ENCODE peak calls at places on chromosomes 12 and 14, in five cellular contexts. L is breast epithelium, J is IMR-90, R is endodermal cell, D is psoas muscle. U is an unnamed sample. For H3K4me1, the result is how much of the 10 kb centered on the place peaks cover.

GRCh38 chr12:74538491-74539258 is 1.0 kb downstream of the ATXN7L3B start:
- DNase-seq in J (no peak), D (no peak), L (no peak), R (no peak), U (no peak)

GRCh38 chr12:95218852-95219171 is 1.2 kb downstream of the VEZT start:
- DNase-seq in R (no peak), J (no peak), L (no peak), D (no peak), U (no peak)

GRCh38 chr12:3256103-3256551 is 178.9 kb downstream of the TSPAN9 start:
- DNase-seq in J (no peak), R (no peak), D (peak), L (no peak), U (no peak)

GRCh38 chr12:19507823-19508222 is 68.5 kb downstream of the AEBP2 start:
- DNase-seq in R (no peak), J (peak), L (no peak), D (no peak), U (no peak)

GRCh38 chr12:48351022-48351708 is 446 bp upstream of the ZNF641 start:
- DNase-seq in R (no peak), L (peak), D (peak), J (peak), U (peak)

GRCh38 chr12:105798249-105798835 is 340.4 kb downstream of the NUAK1 start:
- DNase-seq in R (no peak), L (no peak), J (no peak), D (no peak), U (no peak)

GRCh38 chr12:132429122-132429931 is 60.6 kb upstream of the FBRSL1 start:
- DNase-seq in R (peak), J (no peak), L (no peak), D (no peak), U (no peak)

GRCh38 chr12:72072613-72073212 is 134.1 kb downstream of the TPH2 start:
- DNase-seq in J (no peak), R (no peak), L (no peak), D (no peak), U (no peak)

GRCh38 chr14:65704850-65705249 is 292.3 kb downstream of the FUT8 start:
- DNase-seq in R (no peak), D (no peak), L (no peak), J (no peak), U (no peak)

GRCh38 chr12:82781288-82782078 is 94.8 kb downstream of the TMTC2 start:
- DNase-seq in J (no peak), R (no peak), D (no peak), L (no peak), U (no peak)
- H3K4me1 ChIP-seq in J (under half), R (under half), D (under half), L (under half), U (under half)

DNA sequence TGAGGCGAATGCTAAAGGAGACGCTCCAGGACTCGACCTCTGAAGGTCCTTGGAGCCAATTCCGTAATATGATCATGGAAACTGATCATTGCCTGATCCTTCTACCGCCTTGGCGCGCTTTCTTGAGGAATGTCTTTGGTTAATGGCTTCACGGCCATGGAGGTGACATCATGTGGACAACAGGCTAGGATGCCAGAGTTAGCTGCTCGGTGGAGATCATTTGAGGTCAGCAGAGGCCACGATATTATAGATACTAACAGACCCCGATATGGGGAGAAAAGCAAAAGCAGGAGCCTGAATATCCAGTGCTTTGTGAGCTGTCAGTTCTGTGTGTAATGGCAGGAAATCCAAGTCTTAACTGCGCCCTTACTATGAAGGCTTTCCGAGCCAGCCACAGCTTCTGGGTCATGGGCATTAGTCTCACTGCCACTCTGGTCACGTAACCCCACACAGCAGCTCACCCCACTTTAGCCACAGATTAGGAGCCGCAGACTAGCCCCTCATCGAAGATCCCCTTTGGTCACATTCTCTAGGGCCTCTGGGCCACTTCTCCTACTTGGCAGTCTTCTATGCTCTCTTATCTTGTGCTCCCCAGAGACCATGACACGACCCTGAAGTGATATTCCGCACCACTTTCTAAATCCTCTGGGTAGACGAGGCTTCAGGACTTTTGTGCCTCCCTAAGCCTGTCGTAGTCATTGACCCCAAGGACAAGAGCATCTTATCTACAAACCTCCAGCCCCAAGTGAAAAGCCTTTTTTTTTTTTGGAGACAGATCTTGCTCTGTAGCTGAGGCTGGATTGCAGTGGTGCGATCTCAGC is 724 bp upstream of the CS start:
- DNase-seq in R (no peak), J (no peak), D (no peak), L (no peak), U (no peak)
- H3K4me3 ChIP-seq in R (peak), J (peak), D (peak), L (peak), U (peak)

GRCh38 chr14:68921666-68922065 is 57.4 kb downstream of the ACTN1 start:
- DNase-seq in R (peak), J (no peak), D (no peak), L (no peak), U (no peak)
- TF ChIP-seq CTCF in R (peak), J (peak), D (no peak), L (no peak), U (no peak)

GRCh38 chr12:51955702-51956101 is 4.2 kb downstream of the ACVR1B start:
- DNase-seq in R (peak), J (no peak), L (no peak), D (no peak), U (no peak)
- H3K4me1 ChIP-seq in R (under half), J (under half), L (under half), D (half or more), U (half or more)

GRCh38 chr12:43973993-43974392 is 138.1 kb downstream of the TMEM117 start:
- DNase-seq in L (no peak), J (no peak), R (no peak), D (no peak), U (no peak)
- H3K4me3 ChIP-seq in L (no peak), J (no peak), R (no peak), D (no peak), U (no peak)

GRCh38 chr14:29166507-29166906 is 399.9 kb downstream of the FOXG1 start:
- DNase-seq in L (no peak), D (no peak), J (no peak), R (peak), U (no peak)
- TF ChIP-seq CTCF in L (no peak), D (no peak), J (no peak), R (peak), U (no peak)

GRCh38 chr14:60652674-60653387 is 3.6 kb upstream of the SIX1 start:
- DNase-seq in J (peak), R (no peak), L (no peak), D (no peak), U (no peak)

GRCh38 chr14:60653709-60654161 is 4.5 kb upstream of the SIX1 start:
- DNase-seq in L (no peak), D (no peak), R (peak), J (no peak), U (no peak)

GRCh38 chr14:60651051-60651935 is 2.0 kb upstream of the SIX1 start:
- DNase-seq in L (no peak), R (no peak), J (no peak), D (no peak), U (no peak)

GRCh38 chr14:60653388-60653690 is 4.1 kb upstream of the SIX1 start:
- DNase-seq in L (no peak), J (no peak), D (no peak), R (peak), U (no peak)

DNA sequence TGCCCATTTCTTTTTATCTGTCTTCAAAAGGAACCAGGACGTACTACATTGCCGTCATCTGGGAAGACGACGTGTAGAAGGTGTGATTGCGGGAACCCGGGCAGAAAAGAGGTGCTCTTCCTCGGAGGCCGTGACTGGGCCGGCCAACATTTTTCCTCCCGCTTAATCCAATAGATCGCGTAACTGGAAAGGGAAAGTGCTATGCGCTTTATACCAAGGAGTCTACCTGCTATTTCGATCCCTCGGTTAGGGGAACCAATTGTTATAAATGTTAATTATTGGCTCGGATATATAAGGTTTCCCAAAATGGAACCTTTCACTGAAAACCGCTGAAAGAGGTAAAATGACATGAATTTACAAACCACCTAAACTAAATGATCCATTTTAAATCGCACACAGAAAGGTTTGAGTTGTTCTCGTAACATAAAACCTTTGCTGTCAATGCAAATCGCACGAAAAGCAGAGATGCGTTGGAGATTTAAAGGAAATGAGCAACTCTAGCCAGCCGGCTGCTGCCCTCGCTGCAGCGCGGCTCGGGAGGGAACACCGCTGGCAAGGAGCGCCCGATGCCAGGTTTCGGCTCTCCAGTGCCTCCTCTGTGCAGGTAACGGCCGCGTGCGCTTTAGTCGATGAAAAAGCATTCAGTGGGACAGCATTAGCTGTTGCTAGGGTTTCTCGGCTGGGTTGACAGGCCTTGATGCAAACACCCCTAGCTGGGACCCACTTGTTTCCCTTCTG is 2.8 kb upstream of the SIX1 start:
- DNase-seq in L (no peak), J (peak), R (peak), D (peak), U (no peak)
- H3K4me1 ChIP-seq in L (under half), J (under half), R (under half), D (under half), U (under half)

GRCh38 chr12:27627123-27627835 is 69.0 kb upstream of the REP15 start:
- DNase-seq in J (peak), R (no peak), L (no peak), D (no peak), U (peak)
- H3K4me3 ChIP-seq in J (no peak), R (no peak), L (no peak), D (no peak), U (no peak)

DNA sequence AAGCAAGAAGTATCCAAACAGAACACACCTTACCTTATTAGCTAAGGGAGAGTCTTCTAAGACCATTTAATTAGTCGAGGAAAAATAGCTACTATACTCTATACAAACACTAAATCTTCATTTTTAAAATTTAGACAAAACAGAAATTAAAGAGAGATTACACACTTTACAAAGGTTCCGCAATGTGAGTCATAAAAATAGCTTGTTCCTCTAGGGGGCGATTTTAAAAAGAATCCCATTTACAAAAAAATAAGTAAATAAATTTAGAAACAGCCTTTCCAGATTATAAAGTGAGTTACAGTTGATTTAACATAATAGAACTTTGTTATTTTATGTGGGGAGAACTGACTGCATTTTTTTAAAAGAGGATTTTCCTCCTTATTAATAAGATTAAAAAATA is 201.6 kb downstream of the PAX9 start:
- DNase-seq in R (no peak), J (no peak), L (no peak), D (no peak), U (no peak)
- TF ChIP-seq CTCF in R (peak), J (peak), L (no peak), D (no peak), U (no peak)

GRCh38 chr14:43792980-43793379 is 714.1 kb downstream of the FSCB start:
- DNase-seq in R (no peak), D (no peak), J (no peak), L (no peak), U (no peak)

GRCh38 chr14:43795600-43796228 is 711.4 kb downstream of the FSCB start:
- DNase-seq in R (no peak), L (no peak), J (peak), D (no peak), U (no peak)

GRCh38 chr14:43790681-43791080 is 716.4 kb downstream of the FSCB start:
- DNase-seq in R (no peak), J (no peak), L (no peak), D (no peak), U (no peak)

GRCh38 chr14:43789458-43789857 is 717.6 kb downstream of the FSCB start:
- DNase-seq in L (no peak), J (no peak), R (no peak), D (no peak), U (no peak)

DNA sequence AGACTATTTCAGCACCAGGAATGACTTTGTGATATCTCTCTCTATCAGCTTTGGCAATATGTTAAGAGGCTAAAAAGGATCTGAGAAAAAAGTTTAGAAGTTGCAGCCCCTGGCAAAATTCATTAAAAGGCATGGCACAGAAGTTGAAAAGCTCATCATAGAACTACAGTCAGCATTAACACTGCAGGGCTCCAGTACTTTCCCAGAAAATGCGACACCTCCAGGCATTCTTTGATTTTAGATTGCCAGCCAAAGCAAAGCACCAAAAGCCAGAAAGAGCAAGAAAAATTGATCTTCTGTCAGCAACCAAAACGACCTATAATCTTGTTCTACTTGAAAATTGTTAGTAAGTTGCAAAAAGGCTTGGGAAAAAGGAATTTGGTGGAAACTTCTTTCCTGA is 713.5 kb downstream of the FSCB start:
- DNase-seq in D (no peak), J (no peak), L (no peak), R (no peak), U (no peak)
- H3K4me1 ChIP-seq in D (under half), J (under half), L (under half), R (under half), U (under half)